ENCODE peak calls at places on chromosomes 3 and 15, in four cellular contexts. Y is K562, H is GM23338, A is HepG2. T is an unnamed sample. For H3K36me3, the result is how much of the 10 kb centered on the place peaks cover.

GRCh38 chr15:101307048-101307896 is 12.2 kb upstream of the SNRPA1 start:
- DNase-seq in Y (no peak), H (no peak), A (no peak), T (no peak)

GRCh38 chr3:4664412-4664811 is 171.3 kb downstream of the ITPR1 start:
- DNase-seq in Y (no peak), H (no peak), A (no peak), T (no peak)

GRCh38 chr3:167656821-167657220 is 3.1 kb upstream of the WDR49 start:
- DNase-seq in Y (no peak), H (no peak), A (no peak), T (no peak)

GRCh38 chr15:53251523-53251922 is 461.4 kb upstream of the ONECUT1 start:
- DNase-seq in Y (no peak), H (no peak), A (no peak), T (no peak)

GRCh38 chr3:69541823-69542264 is 156.0 kb upstream of the FRMD4B start:
- DNase-seq in Y (no peak), H (peak), A (no peak), T (no peak)

GRCh38 chr3:141373768-141374526 is 5.6 kb downstream of the ZBTB38 start:
- DNase-seq in Y (peak), H (peak), A (no peak), T (no peak)

GRCh38 chr3:101876142-101876541 is 26.8 kb downstream of the NFKBIZ start:
- DNase-seq in Y (no peak), H (no peak), A (no peak), T (no peak)

GRCh38 chr3:110352841-110353595 is 718.6 kb upstream of the NECTIN3 start:
- DNase-seq in Y (no peak), H (no peak), A (no peak), T (no peak)

GRCh38 chr3:20043398-20043797 is 3.2 kb downstream of the KAT2B start:
- DNase-seq in Y (no peak), H (no peak), A (no peak), T (no peak)

GRCh38 chr15:39312984-39313383 is 267.9 kb upstream of the THBS1 start:
- DNase-seq in Y (peak), H (peak), A (peak), T (no peak)

GRCh38 chr3:89113887-89114840 is 6.7 kb downstream of the EPHA3 start:
- DNase-seq in Y (no peak), H (peak), A (peak), T (no peak)

GRCh38 chr3:23202921-23203650 is at the start of gene UBE2E2:
- DNase-seq in Y (peak), H (peak), A (no peak), T (no peak)

GRCh38 chr3:128488636-128488994 is 4.4 kb downstream of the GATA2 start:
- DNase-seq in Y (no peak), H (peak), A (no peak), T (no peak)

GRCh38 chr3:44659015-44659414 is 10.5 kb downstream of the ZNF35 start:
- DNase-seq in Y (no peak), H (no peak), A (peak), T (no peak)

GRCh38 chr3:44659434-44659833 is 10.9 kb downstream of the ZNF35 start:
- DNase-seq in Y (no peak), H (no peak), A (no peak), T (no peak)

GRCh38 chr3:44665173-44665572 is 16.6 kb downstream of the ZNF35 start:
- DNase-seq in Y (no peak), H (no peak), A (no peak), T (no peak)

DNA sequence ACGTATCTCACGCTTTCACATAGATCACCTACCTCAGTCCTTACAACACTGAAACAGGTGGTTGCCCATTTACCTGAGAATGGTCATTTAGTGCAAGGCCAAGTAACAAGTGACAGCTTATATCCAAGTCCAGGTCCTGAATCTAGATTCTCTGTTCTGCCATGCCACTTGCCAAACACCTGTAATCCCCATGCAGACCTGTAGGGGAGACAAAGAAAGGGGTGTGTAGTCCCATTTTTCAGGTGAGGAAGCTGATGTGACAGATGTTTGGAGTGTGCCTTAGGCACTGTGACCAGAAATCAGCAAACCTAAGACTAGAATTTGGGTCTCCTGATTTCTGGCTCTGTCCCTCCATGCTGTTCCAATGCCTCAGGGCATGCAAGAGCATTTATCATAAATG is 12.7 kb downstream of the ZNF35 start:
- DNase-seq in Y (peak), H (peak), A (peak), T (no peak)
- H3K36me3 ChIP-seq in Y (under half), H (under half), A (under half), T (under half)

GRCh38 chr15:80682201-80682600 is 12.9 kb upstream of the ABHD17C start:
- DNase-seq in Y (no peak), H (no peak), A (no peak), T (no peak)

GRCh38 chr15:80674245-80674614 is 20.9 kb upstream of the ABHD17C start:
- DNase-seq in Y (no peak), H (no peak), A (no peak), T (peak)

GRCh38 chr15:80677041-80677440 is 18.1 kb upstream of the ABHD17C start:
- DNase-seq in Y (no peak), H (no peak), A (no peak), T (no peak)

GRCh38 chr15:80679805-80680175 is 15.3 kb upstream of the ABHD17C start:
- DNase-seq in Y (no peak), H (no peak), A (no peak), T (no peak)

GRCh38 chr15:80679167-80679804 is 15.8 kb upstream of the ABHD17C start:
- DNase-seq in Y (no peak), H (no peak), A (no peak), T (no peak)
- TF ChIP-seq JUNB in Y (no peak), H (no peak), A (no peak), T (no peak)

GRCh38 chr15:34905047-34905446 is 64.5 kb downstream of the AQR start:
- DNase-seq in Y (no peak), H (no peak), A (no peak), T (no peak)

GRCh38 chr15:34904527-34904926 is 65.0 kb downstream of the AQR start:
- DNase-seq in Y (no peak), H (no peak), A (no peak), T (no peak)

GRCh38 chr15:34896183-34896582 is 73.4 kb downstream of the AQR start:
- DNase-seq in Y (no peak), H (no peak), A (no peak), T (no peak)

GRCh38 chr15:34900748-34901147 is 68.8 kb downstream of the AQR start:
- DNase-seq in Y (no peak), H (no peak), A (no peak), T (no peak)
- H3K36me3 ChIP-seq in Y (half or more), H (under half), A (under half), T (under half)

GRCh38 chr3:143331336-143331735 is 211.8 kb downstream of the CHST2 start:
- DNase-seq in Y (no peak), H (no peak), A (no peak), T (no peak)
- TF ChIP-seq JUNB in Y (no peak), H (no peak), A (no peak), T (no peak)

DNA sequence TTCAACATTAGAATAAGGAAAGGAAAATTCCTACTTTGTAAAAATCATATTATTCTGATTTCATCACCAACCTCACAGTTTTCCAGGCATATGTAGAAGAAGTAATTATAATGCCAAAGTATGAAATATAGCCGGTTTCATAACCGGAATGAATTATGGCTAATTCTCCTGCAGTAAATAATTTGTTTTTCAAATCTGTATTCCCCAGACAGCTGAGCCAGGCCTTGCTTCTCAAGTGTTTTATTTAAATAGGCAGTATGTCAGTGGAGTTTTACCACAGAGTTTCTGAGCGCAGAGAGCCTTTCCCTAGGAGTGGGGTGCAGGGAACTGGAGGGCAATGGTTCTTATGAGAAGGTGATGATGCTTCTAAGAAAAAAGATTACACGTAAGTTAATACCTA is 8.7 kb upstream of the CPA3 start:
- DNase-seq in Y (no peak), H (no peak), A (no peak), T (no peak)
- H3K36me3 ChIP-seq in Y (under half), H (under half), A (under half), T (under half)

GRCh38 chr15:78308422-78309021 is 9.1 kb upstream of the SKIC8 start:
- DNase-seq in Y (peak), H (peak), A (peak), T (no peak)
- TF ChIP-seq JUNB in Y (no peak), H (no peak), A (no peak), T (no peak)

GRCh38 chr3:52554026-52554755 is 17.8 kb downstream of the UQCC5 start:
- DNase-seq in Y (no peak), H (no peak), A (no peak), T (no peak)
- H3K36me3 ChIP-seq in Y (half or more), H (under half), A (half or more), T (under half)

GRCh38 chr3:104269771-104270170 is 1096.9 kb upstream of the ALCAM start:
- DNase-seq in Y (no peak), H (no peak), A (no peak), T (no peak)

GRCh38 chr3:104275199-104275598 is 1091.5 kb upstream of the ALCAM start:
- DNase-seq in Y (no peak), H (no peak), A (no peak), T (no peak)

DNA sequence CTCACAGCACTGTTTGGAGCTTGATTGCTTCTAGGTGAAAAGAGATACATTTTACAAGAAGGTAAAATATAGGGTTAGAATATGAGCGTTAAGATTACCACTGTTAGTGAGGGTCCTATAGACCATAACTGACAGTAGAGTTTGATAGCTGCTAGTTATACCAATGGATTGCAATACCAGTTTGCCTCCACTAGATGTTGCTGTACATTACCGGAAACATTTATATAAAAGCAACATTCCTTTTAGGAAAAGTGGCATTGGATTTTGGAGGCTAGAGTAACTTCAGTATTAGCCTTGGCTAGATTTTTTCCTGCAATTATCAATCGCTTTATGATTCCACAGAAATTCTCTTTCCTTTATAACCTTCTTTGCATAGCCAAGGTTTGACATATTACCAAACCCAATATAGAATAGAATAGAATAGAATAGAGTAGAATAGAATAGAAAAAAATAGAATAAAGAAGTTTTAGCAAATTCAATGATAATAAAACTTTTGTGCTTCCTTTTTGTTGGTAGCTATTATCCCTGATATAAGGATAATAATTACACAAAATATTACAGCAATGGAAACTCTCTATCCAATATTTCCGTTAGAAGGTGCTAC is 1093.6 kb upstream of the ALCAM start:
- DNase-seq in Y (no peak), H (peak), A (peak), T (no peak)
- TF ChIP-seq JUNB in Y (no peak), H (no peak), A (no peak), T (no peak)

GRCh38 chr3:179702271-179702947 is 49.6 kb downstream of the USP13 start:
- DNase-seq in Y (no peak), H (no peak), A (no peak), T (no peak)
- H3K36me3 ChIP-seq in Y (under half), H (under half), A (under half), T (under half)

T was measured in GM12878.